ENCODE peak calls at places on chromosomes 1 and 21, in seven cellular contexts. One of them, this sample, is unnamed.

GRCh38 chr1:208820600-208821232 is 576.5 kb upstream of the PLXNA2 start:
- DNase-seq in IMR-90: no peak
- DNase-seq in astrocyte: no peak
- DNase-seq in ovary: no peak
- DNase-seq in transverse colon: no peak
- DNase-seq in lower lobe of right lung: no peak
- DNase-seq in cardiac muscle cell: no peak
- DNase-seq in this sample: no peak

GRCh38 chr1:3084726-3085125 is 15.7 kb downstream of the PRDM16 start:
- DNase-seq in astrocyte: no peak
- DNase-seq in IMR-90: no peak
- DNase-seq in transverse colon: no peak
- DNase-seq in cardiac muscle cell: no peak
- DNase-seq in ovary: no peak
- DNase-seq in lower lobe of right lung: no peak
- DNase-seq in this sample: no peak

GRCh38 chr1:29436386-29436785 is 200.1 kb downstream of the PTPRU start:
- DNase-seq in transverse colon: no peak
- DNase-seq in ovary: no peak
- DNase-seq in lower lobe of right lung: no peak
- DNase-seq in astrocyte: no peak
- DNase-seq in cardiac muscle cell: no peak
- DNase-seq in IMR-90: no peak
- DNase-seq in this sample: no peak

GRCh38 chr1:217363319-217363718 is 267.6 kb downstream of the GPATCH2 start:
- DNase-seq in astrocyte: no peak
- DNase-seq in cardiac muscle cell: no peak
- DNase-seq in ovary: no peak
- DNase-seq in transverse colon: no peak
- DNase-seq in lower lobe of right lung: no peak
- DNase-seq in IMR-90: peak
- DNase-seq in this sample: no peak

GRCh38 chr1:241357366-241358305 is 631 bp upstream of the RGS7 start:
- DNase-seq in cardiac muscle cell: peak
- DNase-seq in ovary: no peak
- DNase-seq in IMR-90: no peak
- DNase-seq in astrocyte: no peak
- DNase-seq in lower lobe of right lung: no peak
- DNase-seq in transverse colon: no peak
- DNase-seq in this sample: no peak

GRCh38 chr1:200642481-200642880 is 21.9 kb upstream of the KIF14 start:
- DNase-seq in IMR-90: no peak
- DNase-seq in astrocyte: no peak
- DNase-seq in lower lobe of right lung: no peak
- DNase-seq in transverse colon: no peak
- DNase-seq in ovary: no peak
- DNase-seq in cardiac muscle cell: peak
- DNase-seq in this sample: no peak

GRCh38 chr21:37356710-37357109 is 9.9 kb upstream of the DYRK1A start:
- DNase-seq in lower lobe of right lung: no peak
- DNase-seq in cardiac muscle cell: no peak
- DNase-seq in astrocyte: no peak
- DNase-seq in IMR-90: no peak
- DNase-seq in ovary: no peak
- DNase-seq in transverse colon: no peak
- DNase-seq in this sample: no peak

GRCh38 chr1:41712687-41713086 is 206.0 kb downstream of the HIVEP3 start:
- DNase-seq in lower lobe of right lung: no peak
- DNase-seq in IMR-90: no peak
- DNase-seq in astrocyte: no peak
- DNase-seq in ovary: no peak
- DNase-seq in cardiac muscle cell: no peak
- DNase-seq in transverse colon: no peak
- DNase-seq in this sample: no peak

GRCh38 chr1:91725961-91726704 is 159.8 kb downstream of the TGFBR3 start:
- DNase-seq in IMR-90: peak
- DNase-seq in astrocyte: peak
- DNase-seq in transverse colon: peak
- DNase-seq in lower lobe of right lung: no peak
- DNase-seq in ovary: peak
- DNase-seq in cardiac muscle cell: peak
- DNase-seq in this sample: peak

GRCh38 chr1:78472251-78472620 is 18.5 kb upstream of the PTGFR start:
- DNase-seq in transverse colon: no peak
- DNase-seq in ovary: no peak
- DNase-seq in cardiac muscle cell: no peak
- DNase-seq in astrocyte: no peak
- DNase-seq in lower lobe of right lung: no peak
- DNase-seq in IMR-90: no peak
- DNase-seq in this sample: no peak

GRCh38 chr21:26795866-26796329 is 49.3 kb downstream of the ADAMTS1 start:
- DNase-seq in astrocyte: peak
- DNase-seq in ovary: peak
- DNase-seq in transverse colon: peak
- DNase-seq in lower lobe of right lung: no peak
- DNase-seq in cardiac muscle cell: peak
- DNase-seq in IMR-90: peak
- DNase-seq in this sample: peak

GRCh38 chr1:53737648-53738204 is 1.2 kb downstream of the GLIS1 start:
- DNase-seq in transverse colon: no peak
- DNase-seq in lower lobe of right lung: no peak
- DNase-seq in ovary: no peak
- DNase-seq in cardiac muscle cell: no peak
- DNase-seq in IMR-90: no peak
- DNase-seq in astrocyte: no peak
- DNase-seq in this sample: no peak

GRCh38 chr1:38527373-38527966 is 332.1 kb downstream of the RRAGC start:
- DNase-seq in cardiac muscle cell: no peak
- DNase-seq in astrocyte: no peak
- DNase-seq in IMR-90: no peak
- DNase-seq in transverse colon: peak
- DNase-seq in ovary: no peak
- DNase-seq in lower lobe of right lung: peak
- DNase-seq in this sample: no peak

GRCh38 chr21:34545079-34545884 is 33.3 kb upstream of the KCNE1 start:
- DNase-seq in astrocyte: peak
- DNase-seq in transverse colon: peak
- DNase-seq in lower lobe of right lung: peak
- DNase-seq in IMR-90: peak
- DNase-seq in cardiac muscle cell: peak
- DNase-seq in ovary: no peak
- DNase-seq in this sample: no peak

GRCh38 chr1:172970186-172970585 is 80.6 kb downstream of the TNFSF18 start:
- DNase-seq in cardiac muscle cell: no peak
- DNase-seq in transverse colon: no peak
- DNase-seq in astrocyte: peak
- DNase-seq in IMR-90: no peak
- DNase-seq in lower lobe of right lung: no peak
- DNase-seq in ovary: no peak
- DNase-seq in this sample: no peak

GRCh38 chr1:66360285-66360724 is 173.6 kb upstream of the SGIP1 start:
- DNase-seq in astrocyte: no peak
- DNase-seq in IMR-90: no peak
- DNase-seq in ovary: no peak
- DNase-seq in cardiac muscle cell: no peak
- DNase-seq in lower lobe of right lung: no peak
- DNase-seq in transverse colon: no peak
- DNase-seq in this sample: no peak

GRCh38 chr1:110155878-110156522 is 5.7 kb downstream of the SLC6A17 start:
- DNase-seq in ovary: peak
- DNase-seq in IMR-90: peak
- DNase-seq in astrocyte: peak
- DNase-seq in cardiac muscle cell: peak
- DNase-seq in lower lobe of right lung: peak
- DNase-seq in transverse colon: peak
- DNase-seq in this sample: no peak

GRCh38 chr1:181423301-181423918 is 59.9 kb upstream of the CACNA1E start:
- DNase-seq in cardiac muscle cell: peak
- DNase-seq in ovary: no peak
- DNase-seq in IMR-90: peak
- DNase-seq in lower lobe of right lung: no peak
- DNase-seq in transverse colon: peak
- DNase-seq in astrocyte: peak
- DNase-seq in this sample: peak

GRCh38 chr1:201565771-201566528 is 27.0 kb downstream of the NAV1 start:
- DNase-seq in cardiac muscle cell: no peak
- DNase-seq in lower lobe of right lung: peak
- DNase-seq in transverse colon: no peak
- DNase-seq in astrocyte: no peak
- DNase-seq in IMR-90: no peak
- DNase-seq in ovary: no peak
- DNase-seq in this sample: no peak

GRCh38 chr21:45831991-45832740 is 149.4 kb upstream of the COL6A1 start:
- DNase-seq in ovary: no peak
- DNase-seq in IMR-90: peak
- DNase-seq in lower lobe of right lung: no peak
- DNase-seq in transverse colon: peak
- DNase-seq in cardiac muscle cell: peak
- DNase-seq in astrocyte: no peak
- DNase-seq in this sample: no peak

GRCh38 chr1:20792177-20792576 is 5.1 kb upstream of the HP1BP3 start:
- DNase-seq in cardiac muscle cell: peak
- DNase-seq in lower lobe of right lung: no peak
- DNase-seq in IMR-90: peak
- DNase-seq in ovary: peak
- DNase-seq in transverse colon: no peak
- DNase-seq in astrocyte: peak
- DNase-seq in this sample: peak

GRCh38 chr1:167432780-167433179 is 85.5 kb downstream of the CD247 start:
- DNase-seq in cardiac muscle cell: no peak
- DNase-seq in astrocyte: no peak
- DNase-seq in transverse colon: no peak
- DNase-seq in lower lobe of right lung: no peak
- DNase-seq in IMR-90: no peak
- DNase-seq in ovary: no peak
- DNase-seq in this sample: no peak

GRCh38 chr1:68358439-68358838 is 91.3 kb downstream of the RPE65 start:
- DNase-seq in astrocyte: peak
- DNase-seq in transverse colon: no peak
- DNase-seq in ovary: no peak
- DNase-seq in IMR-90: peak
- DNase-seq in cardiac muscle cell: peak
- DNase-seq in lower lobe of right lung: no peak
- DNase-seq in this sample: no peak

GRCh38 chr1:230382060-230382491 is 44.1 kb downstream of the PGBD5 start:
- DNase-seq in lower lobe of right lung: peak
- DNase-seq in cardiac muscle cell: no peak
- DNase-seq in transverse colon: no peak
- DNase-seq in ovary: no peak
- DNase-seq in astrocyte: peak
- DNase-seq in IMR-90: no peak
- DNase-seq in this sample: no peak

GRCh38 chr1:246078126-246078887 is 428.8 kb downstream of the SMYD3 start:
- DNase-seq in cardiac muscle cell: no peak
- DNase-seq in transverse colon: no peak
- DNase-seq in IMR-90: no peak
- DNase-seq in lower lobe of right lung: no peak
- DNase-seq in ovary: no peak
- DNase-seq in astrocyte: no peak
- DNase-seq in this sample: no peak

GRCh38 chr21:27219068-27219467 is 252.2 kb upstream of the ADAMTS5 start:
- DNase-seq in astrocyte: peak
- DNase-seq in transverse colon: no peak
- DNase-seq in lower lobe of right lung: no peak
- DNase-seq in ovary: no peak
- DNase-seq in cardiac muscle cell: peak
- DNase-seq in IMR-90: peak
- DNase-seq in this sample: peak

GRCh38 chr1:39213511-39214002 is 9.1 kb downstream of the MACF1 start:
- DNase-seq in transverse colon: no peak
- DNase-seq in astrocyte: peak
- DNase-seq in IMR-90: peak
- DNase-seq in lower lobe of right lung: no peak
- DNase-seq in cardiac muscle cell: peak
- DNase-seq in ovary: no peak
- DNase-seq in this sample: no peak

GRCh38 chr1:147771216-147772125 is 11.1 kb upstream of the GJA5 start:
- DNase-seq in IMR-90: peak
- DNase-seq in astrocyte: no peak
- DNase-seq in lower lobe of right lung: no peak
- DNase-seq in cardiac muscle cell: peak
- DNase-seq in ovary: no peak
- DNase-seq in transverse colon: no peak
- DNase-seq in this sample: no peak

DNA sequence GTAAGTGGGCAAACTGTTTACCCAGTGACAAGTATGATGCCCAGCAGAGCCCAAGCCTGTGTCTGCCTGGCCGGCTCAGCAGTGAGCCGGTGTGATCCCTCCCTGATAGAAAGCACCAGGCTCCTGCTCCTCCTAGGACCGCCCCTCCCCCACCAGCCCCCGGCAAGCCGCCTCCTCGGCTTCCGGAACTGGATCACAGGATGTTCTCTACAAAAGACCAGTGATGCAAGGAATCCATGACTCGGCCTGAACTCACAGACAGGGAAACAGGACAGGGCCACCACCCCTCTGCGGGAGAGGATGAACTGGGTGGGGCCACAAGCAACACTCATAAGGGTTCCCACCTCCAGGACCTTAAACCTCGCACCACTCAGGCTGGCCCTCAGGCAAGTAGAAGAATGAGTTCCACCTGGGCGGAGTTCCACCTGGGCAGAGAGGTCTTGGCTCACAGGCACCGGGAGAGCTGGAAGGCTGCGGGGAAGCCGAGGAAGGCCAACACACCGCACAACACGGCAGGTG is 7.8 kb downstream of the ACOT7 start:
- DNase-seq in ovary: no peak
- DNase-seq in astrocyte: peak
- DNase-seq in cardiac muscle cell: peak
- DNase-seq in IMR-90: peak
- DNase-seq in transverse colon: peak
- DNase-seq in lower lobe of right lung: peak
- DNase-seq in this sample: peak
- H3K4me3 ChIP-seq in ovary: no peak
- H3K4me3 ChIP-seq in astrocyte: peak
- H3K4me3 ChIP-seq in cardiac muscle cell: no peak
- H3K4me3 ChIP-seq in IMR-90: no peak
- H3K4me3 ChIP-seq in transverse colon: no peak
- H3K4me3 ChIP-seq in lower lobe of right lung: no peak
- H3K4me3 ChIP-seq in this sample: peak

GRCh38 chr1:205505076-205505729 is 734 bp downstream of the CDK18 start:
- DNase-seq in astrocyte: no peak
- DNase-seq in cardiac muscle cell: no peak
- DNase-seq in transverse colon: no peak
- DNase-seq in IMR-90: no peak
- DNase-seq in ovary: no peak
- DNase-seq in lower lobe of right lung: no peak
- DNase-seq in this sample: no peak
- TF ChIP-seq CTCF in astrocyte: no peak
- TF ChIP-seq CTCF in cardiac muscle cell: no peak
- TF ChIP-seq CTCF in transverse colon: no peak
- TF ChIP-seq CTCF in IMR-90: no peak
- TF ChIP-seq CTCF in ovary: no peak
- TF ChIP-seq CTCF in lower lobe of right lung: no peak
- TF ChIP-seq CTCF in this sample: peak

GRCh38 chr1:194176212-194176611 is 989.8 kb upstream of the B3GALT2 start:
- DNase-seq in ovary: no peak
- DNase-seq in transverse colon: no peak
- DNase-seq in IMR-90: no peak
- DNase-seq in astrocyte: no peak
- DNase-seq in lower lobe of right lung: no peak
- DNase-seq in cardiac muscle cell: no peak
- DNase-seq in this sample: no peak
- H3K4me3 ChIP-seq in ovary: no peak
- H3K4me3 ChIP-seq in transverse colon: no peak
- H3K4me3 ChIP-seq in IMR-90: no peak
- H3K4me3 ChIP-seq in astrocyte: no peak
- H3K4me3 ChIP-seq in lower lobe of right lung: no peak
- H3K4me3 ChIP-seq in cardiac muscle cell: no peak
- H3K4me3 ChIP-seq in this sample: no peak

GRCh38 chr1:48937732-48938131 is 161.0 kb upstream of the BEND5 start:
- DNase-seq in cardiac muscle cell: no peak
- DNase-seq in transverse colon: no peak
- DNase-seq in ovary: no peak
- DNase-seq in IMR-90: no peak
- DNase-seq in astrocyte: no peak
- DNase-seq in lower lobe of right lung: no peak
- DNase-seq in this sample: no peak
- TF ChIP-seq CTCF in cardiac muscle cell: no peak
- TF ChIP-seq CTCF in transverse colon: no peak
- TF ChIP-seq CTCF in ovary: no peak
- TF ChIP-seq CTCF in IMR-90: no peak
- TF ChIP-seq CTCF in astrocyte: no peak
- TF ChIP-seq CTCF in lower lobe of right lung: no peak
- TF ChIP-seq CTCF in this sample: no peak

This sample was measured in AG09309.